ENCODE peak calls at places on chromosomes 7 and 10, in seven cellular contexts. V is psoas muscle, O is HTR-8/SVneo, X is fibroblast of villous mesenchyme, U is right lobe of liver, I is ELR, J is A172. S is an unnamed sample.

GRCh38 chr10:10917031-10917430 is 100.6 kb upstream of the CELF2 start:
- DNase-seq in V (no peak), O (no peak), X (no peak), U (no peak), I (no peak), J (no peak), S (no peak)

GRCh38 chr10:75187961-75188426 is 22.6 kb upstream of the VDAC2 start:
- DNase-seq in V (peak), O (peak), X (peak), U (peak), I (peak), J (peak), S (peak)

GRCh38 chr7:102122026-102122425 is 164.6 kb upstream of the SH2B2 start:
- DNase-seq in V (no peak), O (no peak), X (peak), U (no peak), I (peak), J (peak), S (peak)

GRCh38 chr10:97117372-97117771 is 68.4 kb downstream of the SLIT1 start:
- DNase-seq in V (no peak), O (no peak), X (peak), U (no peak), I (peak), J (peak), S (peak)

GRCh38 chr7:7181519-7182155 is 707 bp upstream of the C1GALT1 start:
- DNase-seq in V (peak), O (peak), X (no peak), U (peak), I (peak), J (no peak), S (peak)

GRCh38 chr10:114184276-114184675 is 5.1 kb downstream of the TDRD1 start:
- DNase-seq in V (no peak), O (no peak), X (no peak), U (no peak), I (no peak), J (no peak), S (no peak)

GRCh38 chr10:659710-660141 is 29.7 kb downstream of the DIP2C start:
- DNase-seq in V (no peak), O (no peak), X (peak), U (no peak), I (peak), J (peak), S (no peak)

GRCh38 chr10:132520147-132520811 is 17.3 kb upstream of the INPP5A start:
- DNase-seq in V (no peak), O (no peak), X (peak), U (no peak), I (no peak), J (no peak), S (no peak)

GRCh38 chr10:76205361-76205760 is 773.9 kb downstream of the LRMDA start:
- DNase-seq in V (no peak), O (no peak), X (peak), U (no peak), I (peak), J (no peak), S (no peak)

GRCh38 chr7:142030846-142031245 is 35.2 kb downstream of the MGAM start:
- DNase-seq in V (no peak), O (no peak), X (no peak), U (peak), I (no peak), J (no peak), S (no peak)